ENCODE peak calls at places on chromosomes 2 and 18, in seven cellular contexts. M is sigmoid colon, L is heart left ventricle, P is breast epithelium, W is HCT116, C is esophagus squamous epithelium, R is K562. D is an unnamed sample.

GRCh38 chr18:6746386-6746960 is 17.0 kb downstream of the ARHGAP28 start:
- DNase-seq in M (no peak), L (no peak), P (no peak), W (no peak), C (no peak), R (no peak), D (no peak)

GRCh38 chr2:233267516-233268245 is 16.2 kb downstream of the ATG16L1 start:
- DNase-seq in M (no peak), L (no peak), P (no peak), W (no peak), C (no peak), R (no peak), D (no peak)

GRCh38 chr2:127526940-127527804 is 883 bp upstream of the IWS1 start:
- DNase-seq in M (no peak), L (no peak), P (no peak), W (peak), C (no peak), R (peak), D (no peak)

GRCh38 chr2:119475225-119475856 is 43.7 kb downstream of the TMEM37 start:
- DNase-seq in M (peak), L (peak), P (no peak), W (no peak), C (no peak), R (no peak), D (peak)

GRCh38 chr2:26008851-26009566 is 24.9 kb upstream of the RAB10 start:
- DNase-seq in M (peak), L (peak), P (peak), W (peak), C (no peak), R (peak), D (peak)

GRCh38 chr2:158796606-158797005 is 1.5 kb downstream of the DAPL1 start:
- DNase-seq in M (no peak), L (no peak), P (no peak), W (no peak), C (no peak), R (no peak), D (no peak)

GRCh38 chr18:21599585-21600525 is 649 bp downstream of the ESCO1 start:
- DNase-seq in M (peak), L (peak), P (peak), W (no peak), C (peak), R (peak), D (no peak)

GRCh38 chr2:78699696-78700095 is 325.8 kb upstream of the REG3G start:
- DNase-seq in M (no peak), L (no peak), P (no peak), W (no peak), C (no peak), R (no peak), D (no peak)

DNA sequence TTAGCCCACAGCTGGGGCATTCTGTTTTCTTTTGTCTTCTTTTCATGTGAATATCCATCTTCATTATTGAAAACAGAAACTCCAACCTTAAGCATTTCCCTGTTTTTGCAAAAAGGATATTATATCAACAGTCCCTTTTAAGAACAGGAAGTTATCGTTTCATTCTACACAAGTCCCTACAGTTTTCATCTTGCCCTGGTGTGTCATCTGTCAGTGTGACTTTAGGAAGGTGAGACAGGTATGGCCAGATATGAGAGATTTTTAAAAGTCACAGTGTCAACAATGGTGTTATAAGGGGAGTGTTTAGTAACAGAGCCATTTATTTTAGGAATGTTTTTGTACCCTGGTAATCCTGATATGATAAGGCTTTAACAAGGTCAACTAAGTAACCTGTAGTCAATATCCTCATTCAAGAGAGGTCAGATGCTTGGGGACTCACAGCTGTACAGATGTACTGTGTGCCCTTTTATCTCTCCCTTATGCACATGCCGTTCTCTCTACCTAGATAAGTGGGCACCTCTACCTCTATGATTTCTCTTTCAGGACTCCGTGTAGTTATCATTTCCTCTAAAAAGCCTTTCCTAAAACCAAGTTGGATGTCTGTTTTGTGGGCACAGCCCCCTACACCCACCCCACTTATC is 132.5 kb downstream of the BCL2 start:
- DNase-seq in M (no peak), L (no peak), P (no peak), W (no peak), C (no peak), R (no peak), D (no peak)
- H3K4me3 ChIP-seq in M (no peak), L (no peak), P (no peak), W (no peak), C (no peak), R (no peak), D (no peak)

DNA sequence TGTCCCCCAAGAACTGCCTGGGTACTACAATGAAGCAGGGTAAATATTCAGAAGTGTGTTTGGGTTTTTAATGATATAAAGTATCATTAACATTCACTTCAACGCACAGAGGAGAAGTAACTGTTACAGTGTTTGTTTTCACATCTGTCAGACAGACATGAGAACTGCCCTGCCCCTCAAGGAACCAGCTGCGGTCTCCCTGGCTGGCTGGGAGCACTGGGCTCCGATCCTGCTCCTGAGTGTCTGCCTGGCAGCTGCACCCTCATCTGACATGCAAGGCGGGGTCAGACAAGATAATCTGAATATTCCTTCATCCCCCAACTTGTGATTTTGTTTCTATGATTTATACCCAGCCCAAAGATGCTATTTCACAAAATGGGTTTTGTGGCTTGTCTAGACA is 75.5 kb downstream of the MBP start:
- DNase-seq in M (no peak), L (peak), P (no peak), W (no peak), C (no peak), R (no peak), D (no peak)
- TF ChIP-seq POLR2A in M (no peak), L (no peak), P (no peak), W (no peak), C (no peak), R (no peak), D (no peak)

GRCh38 chr2:57760448-57760847 is 286.2 kb upstream of the VRK2 start:
- DNase-seq in M (no peak), L (no peak), P (no peak), W (no peak), C (no peak), R (no peak), D (no peak)
- H3K4me3 ChIP-seq in M (no peak), L (no peak), P (peak), W (peak), C (no peak), R (no peak), D (no peak)

GRCh38 chr2:174088706-174089105 is 123.5 kb upstream of the SP3 start:
- DNase-seq in M (no peak), L (no peak), P (no peak), W (no peak), C (no peak), R (no peak), D (no peak)

DNA sequence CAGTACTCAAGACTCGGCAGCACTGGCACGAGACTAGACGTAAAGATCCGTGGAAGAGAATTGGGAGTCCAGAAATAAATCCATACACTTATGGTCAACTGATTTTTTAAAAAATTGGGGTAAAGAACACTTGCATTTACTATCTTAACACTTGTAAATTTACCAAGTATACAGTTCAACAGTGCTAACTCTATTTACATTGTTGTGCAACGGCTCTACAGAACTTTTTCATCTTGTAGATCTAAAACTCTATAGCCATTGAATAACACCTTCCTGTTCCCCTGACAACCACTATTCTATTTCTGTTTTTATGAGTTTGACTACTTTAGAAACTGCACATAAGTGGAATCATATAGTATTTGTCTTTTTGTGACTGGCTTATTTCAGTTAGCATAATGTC is 129.4 kb upstream of the SP3 start:
- DNase-seq in M (no peak), L (no peak), P (no peak), W (no peak), C (no peak), R (no peak), D (no peak)
- TF ChIP-seq POLR2A in M (no peak), L (no peak), P (no peak), W (no peak), C (no peak), R (no peak), D (no peak)

GRCh38 chr18:39419315-39419714 is 1853.7 kb upstream of the CELF4 start:
- DNase-seq in M (no peak), L (no peak), P (no peak), W (no peak), C (no peak), R (no peak), D (no peak)

GRCh38 chr18:39415471-39415870 is 1849.9 kb upstream of the CELF4 start:
- DNase-seq in M (no peak), L (no peak), P (no peak), W (no peak), C (no peak), R (no peak), D (no peak)

DNA sequence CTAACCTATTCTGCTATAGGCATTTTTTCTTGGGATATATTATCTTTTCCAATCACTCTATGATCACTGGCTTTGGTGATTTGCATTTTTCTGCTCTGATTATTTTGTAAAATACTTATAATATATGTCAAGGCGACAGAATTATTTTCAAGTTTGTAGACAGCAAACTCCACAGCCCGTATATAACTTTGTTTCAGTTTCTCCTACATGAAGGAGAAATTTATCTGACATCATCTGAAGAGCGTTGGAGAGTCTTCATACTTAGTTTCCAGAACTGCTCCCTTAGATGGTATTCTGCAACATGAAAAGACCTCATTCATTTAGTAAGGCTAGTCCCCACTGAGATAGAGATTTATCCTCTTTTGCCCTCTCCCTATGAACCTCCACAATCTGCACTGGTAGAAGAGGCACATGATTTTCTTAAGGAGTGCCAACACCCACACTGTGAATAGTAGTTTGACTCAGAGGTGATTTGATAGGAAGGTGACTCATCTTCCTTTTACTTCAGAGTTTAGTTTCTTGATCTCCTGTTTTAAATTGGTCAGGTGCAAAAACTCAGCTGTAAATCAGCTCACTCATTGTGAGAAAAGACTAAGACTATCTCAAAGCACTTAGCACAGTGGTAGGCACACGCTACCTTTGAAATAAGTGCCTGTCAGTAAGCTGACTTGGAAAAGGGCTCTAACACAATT is 1848.6 kb upstream of the CELF4 start:
- DNase-seq in M (no peak), L (no peak), P (no peak), W (peak), C (no peak), R (no peak), D (no peak)
- H3K4me3 ChIP-seq in M (no peak), L (no peak), P (no peak), W (no peak), C (no peak), R (no peak), D (no peak)